ENCODE peak calls at places on chromosome 2, in eight cellular contexts. V is PC-3, Q is fibroblast of lung, X is GM23248, O is colonic mucosa, Z is astrocyte, R is neural progenitor cell, B is kidney. T is an unnamed sample.

GRCh38 chr2:69050802-69051201 is 37.8 kb downstream of the ANTXR1 start:
- DNase-seq in V (peak), Q (no peak), X (no peak), O (no peak), Z (no peak), R (no peak), B (no peak), T (no peak)

GRCh38 chr2:181846359-181846758 is 45.2 kb upstream of the ITPRID2 start:
- DNase-seq in V (no peak), Q (no peak), X (no peak), O (no peak), Z (no peak), R (no peak), B (no peak), T (no peak)

GRCh38 chr2:43174368-43175186 is 51.8 kb downstream of the ZFP36L2 start:
- DNase-seq in V (no peak), Q (no peak), X (no peak), O (peak), Z (no peak), R (no peak), B (no peak), T (no peak)

GRCh38 chr2:194616334-194616733 is 1040.7 kb upstream of the SLC39A10 start:
- DNase-seq in V (no peak), Q (no peak), X (no peak), O (no peak), Z (no peak), R (no peak), B (no peak), T (no peak)

GRCh38 chr2:98907385-98907784 is 28.6 kb downstream of the CRACDL start:
- DNase-seq in V (no peak), Q (no peak), X (no peak), O (no peak), Z (no peak), R (no peak), B (no peak), T (no peak)

GRCh38 chr2:160298960-160299359 is 98.9 kb upstream of the ITGB6 start:
- DNase-seq in V (no peak), Q (peak), X (peak), O (no peak), Z (peak), R (no peak), B (no peak), T (no peak)

GRCh38 chr2:150212722-150213171 is 274.7 kb downstream of the RND3 start:
- DNase-seq in V (no peak), Q (peak), X (peak), O (no peak), Z (peak), R (no peak), B (no peak), T (no peak)

GRCh38 chr2:200931227-200931626 is 32.2 kb downstream of the ORC2 start:
- DNase-seq in V (no peak), Q (no peak), X (no peak), O (no peak), Z (no peak), R (no peak), B (no peak), T (no peak)

GRCh38 chr2:3460161-3460560 is 59.2 kb downstream of the ADI1 start:
- DNase-seq in V (no peak), Q (no peak), X (no peak), O (no peak), Z (no peak), R (no peak), B (no peak), T (no peak)

GRCh38 chr2:144836635-144837350 is 316.9 kb upstream of the ZEB2 start:
- DNase-seq in V (peak), Q (peak), X (peak), O (no peak), Z (peak), R (no peak), B (no peak), T (no peak)

GRCh38 chr2:217621391-217621801 is 381.4 kb downstream of the TNS1 start:
- DNase-seq in V (no peak), Q (peak), X (no peak), O (no peak), Z (peak), R (no peak), B (no peak), T (no peak)

GRCh38 chr2:146147448-146148012 is 1627.6 kb upstream of the ZEB2 start:
- DNase-seq in V (peak), Q (no peak), X (no peak), O (no peak), Z (no peak), R (peak), B (no peak), T (peak)

GRCh38 chr2:168661404-168661869 is 141.0 kb upstream of the NOSTRIN start:
- DNase-seq in V (no peak), Q (no peak), X (no peak), O (no peak), Z (no peak), R (peak), B (no peak), T (peak)

GRCh38 chr2:231573698-231574421 is 18.8 kb upstream of the TEX44 start:
- DNase-seq in V (no peak), Q (no peak), X (no peak), O (no peak), Z (no peak), R (peak), B (no peak), T (peak)

GRCh38 chr2:138223321-138223720 is 259.0 kb downstream of the HNMT start:
- DNase-seq in V (peak), Q (peak), X (no peak), O (no peak), Z (peak), R (no peak), B (no peak), T (no peak)

GRCh38 chr2:214987261-214987660 is 151.2 kb downstream of the ABCA12 start:
- DNase-seq in V (no peak), Q (peak), X (peak), O (no peak), Z (peak), R (no peak), B (no peak), T (no peak)

GRCh38 chr2:64606495-64607363 is 47.0 kb downstream of the SERTAD2 start:
- DNase-seq in V (peak), Q (peak), X (peak), O (peak), Z (no peak), R (peak), B (peak), T (peak)

GRCh38 chr2:157087373-157088005 is 170.0 kb upstream of the GALNT5 start:
- DNase-seq in V (no peak), Q (peak), X (peak), O (no peak), Z (peak), R (no peak), B (no peak), T (no peak)

GRCh38 chr2:29749041-29749440 is 172.3 kb downstream of the ALK start:
- DNase-seq in V (peak), Q (peak), X (no peak), O (no peak), Z (peak), R (no peak), B (no peak), T (no peak)

GRCh38 chr2:45896281-45896680 is 244.8 kb downstream of the PRKCE start:
- DNase-seq in V (no peak), Q (no peak), X (no peak), O (no peak), Z (no peak), R (no peak), B (no peak), T (no peak)

GRCh38 chr2:33444961-33445360 is 31.5 kb upstream of the RASGRP3 start:
- DNase-seq in V (no peak), Q (no peak), X (no peak), O (no peak), Z (no peak), R (no peak), B (no peak), T (no peak)

GRCh38 chr2:98547092-98547798 is 61.1 kb downstream of the COA5 start:
- DNase-seq in V (no peak), Q (no peak), X (no peak), O (no peak), Z (no peak), R (no peak), B (no peak), T (peak)

GRCh38 chr2:158202151-158202778 is 100.6 kb downstream of the UPP2 start:
- DNase-seq in V (peak), Q (peak), X (peak), O (no peak), Z (peak), R (no peak), B (no peak), T (no peak)

GRCh38 chr2:105977212-105977611 is 216.9 kb downstream of the UXS1 start:
- DNase-seq in V (peak), Q (peak), X (peak), O (no peak), Z (peak), R (no peak), B (no peak), T (no peak)

GRCh38 chr2:205465791-205466190 is 216.5 kb upstream of the NRP2 start:
- DNase-seq in V (no peak), Q (no peak), X (no peak), O (no peak), Z (no peak), R (no peak), B (no peak), T (peak)

GRCh38 chr2:128646091-128646490 is 327.4 kb upstream of the HS6ST1 start:
- DNase-seq in V (no peak), Q (no peak), X (no peak), O (no peak), Z (no peak), R (no peak), B (peak), T (no peak)

GRCh38 chr2:196592912-196593881 is 46.3 kb upstream of the CCDC150 start:
- DNase-seq in V (peak), Q (peak), X (peak), O (peak), Z (peak), R (peak), B (peak), T (peak)

GRCh38 chr2:55842009-55842408 is 81.6 kb downstream of the EFEMP1 start:
- DNase-seq in V (peak), Q (peak), X (peak), O (no peak), Z (peak), R (no peak), B (no peak), T (no peak)

GRCh38 chr2:573025-573424 is 104.2 kb downstream of the TMEM18 start:
- DNase-seq in V (no peak), Q (no peak), X (no peak), O (no peak), Z (no peak), R (no peak), B (no peak), T (no peak)

GRCh38 chr2:68650645-68651044 is 7.3 kb downstream of the PROKR1 start:
- DNase-seq in V (no peak), Q (no peak), X (no peak), O (no peak), Z (no peak), R (no peak), B (no peak), T (no peak)

GRCh38 chr2:207791579-207792243 is 22.0 kb upstream of the FZD5 start:
- DNase-seq in V (no peak), Q (no peak), X (no peak), O (no peak), Z (no peak), R (no peak), B (no peak), T (peak)

GRCh38 chr2:207766697-207767460 is 2.8 kb downstream of the FZD5 start:
- DNase-seq in V (no peak), Q (peak), X (no peak), O (peak), Z (no peak), R (peak), B (peak), T (peak)

GRCh38 chr2:208047840-208048239 is 22.5 kb upstream of the PLEKHM3 start:
- DNase-seq in V (no peak), Q (no peak), X (no peak), O (peak), Z (no peak), R (peak), B (no peak), T (peak)

GRCh38 chr2:235511187-235511661 is 17.4 kb downstream of the AGAP1 start:
- DNase-seq in V (peak), Q (peak), X (peak), O (peak), Z (peak), R (no peak), B (peak), T (peak)

GRCh38 chr2:188931361-188931760 is 42.8 kb upstream of the COL3A1 start:
- DNase-seq in V (no peak), Q (peak), X (peak), O (no peak), Z (peak), R (no peak), B (no peak), T (no peak)
- H3K9ac ChIP-seq in V (no peak), Q (no peak), X (peak), O (no peak), Z (no peak), R (no peak), B (no peak), T (no peak)

GRCh38 chr2:25131253-25131566 is 37.2 kb downstream of the POMC start:
- DNase-seq in V (no peak), Q (no peak), X (no peak), O (no peak), Z (no peak), R (no peak), B (no peak), T (no peak)

GRCh38 chr2:25127631-25128030 is 40.7 kb downstream of the POMC start:
- DNase-seq in V (no peak), Q (peak), X (peak), O (no peak), Z (peak), R (no peak), B (peak), T (no peak)

GRCh38 chr2:25131567-25132295 is 36.6 kb downstream of the POMC start:
- DNase-seq in V (no peak), Q (no peak), X (peak), O (peak), Z (no peak), R (peak), B (peak), T (peak)

GRCh38 chr2:25132296-25132630 is 36.1 kb downstream of the POMC start:
- DNase-seq in V (no peak), Q (peak), X (no peak), O (no peak), Z (no peak), R (peak), B (no peak), T (peak)

GRCh38 chr2:25129901-25130520 is 38.4 kb downstream of the POMC start:
- DNase-seq in V (no peak), Q (no peak), X (no peak), O (no peak), Z (no peak), R (no peak), B (peak), T (no peak)
- H3K4me3 ChIP-seq in V (no peak), Q (no peak), X (no peak), O (no peak), Z (no peak), R (no peak), B (no peak), T (no peak)

GRCh38 chr2:96801464-96802280 is 14.4 kb upstream of the CNNM3 start:
- DNase-seq in V (no peak), Q (no peak), X (no peak), O (no peak), Z (no peak), R (no peak), B (peak), T (no peak)
- H3K27ac ChIP-seq in V (no peak), Q (no peak), X (no peak), O (no peak), Z (no peak), R (no peak), B (no peak), T (no peak)

GRCh38 chr2:74148457-74149248 is 941 bp upstream of the BOLA3 start:
- DNase-seq in V (no peak), Q (peak), X (peak), O (no peak), Z (no peak), R (no peak), B (no peak), T (no peak)
- H3K9ac ChIP-seq in V (no peak), Q (peak), X (peak), O (peak), Z (peak), R (peak), B (no peak), T (peak)

DNA sequence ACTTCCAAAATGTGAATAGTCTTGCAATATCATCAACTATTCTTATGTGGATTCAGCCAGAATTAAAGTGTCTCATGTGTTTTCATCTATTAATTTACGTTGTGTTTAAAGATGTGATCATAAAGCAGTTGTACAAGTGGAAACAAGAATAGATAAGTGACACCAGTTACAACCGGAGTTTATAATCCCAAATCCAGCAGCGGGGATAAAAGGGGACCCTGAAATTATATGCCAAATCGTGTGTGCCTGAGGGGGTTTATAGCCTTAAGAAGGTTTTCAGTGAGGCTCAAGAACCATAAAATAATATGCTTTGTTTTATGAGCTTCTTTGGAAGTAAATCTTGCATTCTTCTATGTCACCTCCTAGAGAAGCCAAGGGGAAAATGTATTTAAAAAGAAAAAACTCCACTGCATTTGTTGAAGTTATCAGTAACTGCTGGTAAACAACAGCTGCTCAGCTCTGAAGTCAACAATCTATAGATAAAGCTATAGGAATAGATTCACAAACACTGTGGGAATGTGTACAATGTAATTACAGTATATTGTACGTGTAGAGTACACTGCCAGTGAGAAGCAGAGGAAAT is 25.8 kb upstream of the MAP3K20 start:
- DNase-seq in V (no peak), Q (no peak), X (no peak), O (no peak), Z (no peak), R (no peak), B (no peak), T (no peak)
- H3K4me3 ChIP-seq in V (peak), Q (no peak), X (peak), O (no peak), Z (no peak), R (no peak), B (no peak), T (no peak)

GRCh38 chr2:26650713-26651457 is 9.7 kb upstream of the CIB4 start:
- DNase-seq in V (no peak), Q (no peak), X (peak), O (no peak), Z (no peak), R (no peak), B (no peak), T (peak)

GRCh38 chr2:26653207-26654060 is 12.3 kb upstream of the CIB4 start:
- DNase-seq in V (no peak), Q (no peak), X (no peak), O (no peak), Z (no peak), R (no peak), B (no peak), T (peak)

GRCh38 chr2:26649992-26650712 is 9.0 kb upstream of the CIB4 start:
- DNase-seq in V (no peak), Q (no peak), X (no peak), O (no peak), Z (no peak), R (no peak), B (no peak), T (peak)

GRCh38 chr2:26652361-26653041 is 11.3 kb upstream of the CIB4 start:
- DNase-seq in V (no peak), Q (no peak), X (peak), O (peak), Z (no peak), R (no peak), B (no peak), T (peak)

GRCh38 chr2:26651458-26652155 is 10.4 kb upstream of the CIB4 start:
- DNase-seq in V (no peak), Q (no peak), X (no peak), O (no peak), Z (no peak), R (no peak), B (no peak), T (peak)
- H3K27ac ChIP-seq in V (no peak), Q (no peak), X (no peak), O (no peak), Z (no peak), R (no peak), B (no peak), T (no peak)

GRCh38 chr2:15971831-15972522 is 31.6 kb downstream of the MYCN start:
- DNase-seq in V (no peak), Q (no peak), X (no peak), O (no peak), Z (no peak), R (no peak), B (no peak), T (peak)

GRCh38 chr2:15970701-15971100 is 30.4 kb downstream of the MYCN start:
- DNase-seq in V (no peak), Q (no peak), X (no peak), O (no peak), Z (no peak), R (no peak), B (no peak), T (no peak)

GRCh38 chr2:15969214-15969613 is 28.9 kb downstream of the MYCN start:
- DNase-seq in V (no peak), Q (no peak), X (no peak), O (no peak), Z (no peak), R (no peak), B (no peak), T (no peak)

GRCh38 chr2:15973446-15974202 is 33.3 kb downstream of the MYCN start:
- DNase-seq in V (no peak), Q (no peak), X (no peak), O (no peak), Z (no peak), R (no peak), B (no peak), T (peak)

GRCh38 chr2:15971351-15971750 is 31.0 kb downstream of the MYCN start:
- DNase-seq in V (no peak), Q (no peak), X (no peak), O (no peak), Z (no peak), R (no peak), B (no peak), T (peak)
- H3K9ac ChIP-seq in V (no peak), Q (no peak), X (no peak), O (no peak), Z (no peak), R (no peak), B (no peak), T (no peak)

GRCh38 chr2:152617464-152618187 is 99.6 kb downstream of the PRPF40A start:
- DNase-seq in V (peak), Q (peak), X (no peak), O (no peak), Z (peak), R (no peak), B (no peak), T (no peak)

GRCh38 chr2:152622228-152622627 is 95.0 kb downstream of the PRPF40A start:
- DNase-seq in V (no peak), Q (no peak), X (no peak), O (no peak), Z (no peak), R (no peak), B (no peak), T (no peak)

GRCh38 chr2:152618188-152618564 is 99.1 kb downstream of the PRPF40A start:
- DNase-seq in V (no peak), Q (peak), X (no peak), O (no peak), Z (peak), R (no peak), B (no peak), T (no peak)

GRCh38 chr2:152620985-152621384 is 96.3 kb downstream of the PRPF40A start:
- DNase-seq in V (no peak), Q (no peak), X (no peak), O (no peak), Z (no peak), R (no peak), B (no peak), T (no peak)

DNA sequence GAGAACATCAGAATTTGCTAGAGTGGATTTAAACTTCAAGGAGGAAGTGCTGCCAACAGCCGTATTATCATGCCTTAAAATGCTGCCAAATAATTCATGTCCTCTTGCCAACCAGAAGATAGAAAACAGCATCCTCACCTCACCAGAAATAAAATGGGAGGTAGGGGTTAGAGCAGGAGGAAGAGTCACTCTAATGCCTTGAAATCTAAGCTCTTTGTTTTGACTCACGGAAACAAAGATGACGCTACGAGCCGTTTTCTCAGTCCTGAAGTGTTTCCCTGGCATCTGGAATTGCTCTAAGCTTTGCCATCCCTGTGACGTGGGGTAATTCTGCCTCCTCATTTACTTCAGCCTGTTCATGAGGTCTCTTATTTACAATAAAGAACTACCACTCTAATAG is 97.0 kb downstream of the PRPF40A start:
- DNase-seq in V (no peak), Q (no peak), X (no peak), O (no peak), Z (no peak), R (no peak), B (no peak), T (no peak)
- H3K4me3 ChIP-seq in V (no peak), Q (no peak), X (no peak), O (no peak), Z (no peak), R (no peak), B (no peak), T (no peak)

GRCh38 chr2:26561918-26562810 is 79.0 kb downstream of the CIB4 start:
- DNase-seq in V (no peak), Q (peak), X (peak), O (peak), Z (peak), R (no peak), B (peak), T (peak)
- H3K27ac ChIP-seq in V (no peak), Q (no peak), X (no peak), O (no peak), Z (no peak), R (no peak), B (no peak), T (no peak)

GRCh38 chr2:75560022-75560767 is 544 bp downstream of the EVA1A start:
- DNase-seq in V (peak), Q (peak), X (peak), O (no peak), Z (peak), R (peak), B (peak), T (peak)
- H3K9ac ChIP-seq in V (peak), Q (peak), X (peak), O (no peak), Z (peak), R (no peak), B (peak), T (no peak)

T was measured in endodermal cell.